ENCODE peak calls at places on chromosomes 3 and 15, in nine cellular contexts. E, O, Y, T, V, P, S, A and N are unnamed samples.
A peak's percentile ranks its signal among the peaks of the same experiment; 100 is the strongest.

GRCh38 chr3:35946121-35946856 is 307.0 kb downstream of the ARPP21 start:
- DNase-seq in E (peak; percentile 44), O (peak; percentile 59), Y (no peak), T (peak; percentile 62), V (no peak), P (no peak), S (no peak), A (peak; percentile 23), N (no peak)

GRCh38 chr15:89381888-89382287 is 47.3 kb upstream of the POLG start:
- DNase-seq in E (no peak), O (no peak), Y (no peak), T (no peak), V (no peak), P (no peak), S (no peak), A (no peak), N (no peak)

GRCh38 chr3:38006031-38006430 is 15.4 kb downstream of the VILL start:
- DNase-seq in E (no peak), O (no peak), Y (no peak), T (no peak), V (no peak), P (no peak), S (no peak), A (no peak), N (no peak)

GRCh38 chr3:196122021-196122687 is 40.3 kb upstream of the TFRC start:
- DNase-seq in E (no peak), O (peak; percentile 32), Y (no peak), T (no peak), V (no peak), P (no peak), S (no peak), A (no peak), N (no peak)

GRCh38 chr3:50352762-50353161 is 2.1 kb downstream of the CYB561D2 start:
- DNase-seq in E (peak; percentile 38), O (peak; percentile 44), Y (no peak), T (no peak), V (no peak), P (no peak), S (no peak), A (no peak), N (no peak)

GRCh38 chr3:15460891-15461524 is 33.6 kb downstream of the EAF1 start:
- DNase-seq in E (no peak), O (no peak), Y (no peak), T (no peak), V (no peak), P (no peak), S (no peak), A (no peak), N (no peak)

GRCh38 chr3:50652709-50653108 is 22.0 kb upstream of the DOCK3 start:
- DNase-seq in E (peak; percentile 39), O (peak; percentile 8), Y (no peak), T (no peak), V (peak; percentile 36), P (peak; percentile 27), S (no peak), A (no peak), N (no peak)

GRCh38 chr3:61574854-61575253 is 13.5 kb downstream of the PTPRG start:
- DNase-seq in E (peak; percentile 99), O (peak; percentile 100), Y (no peak), T (peak; percentile 99), V (no peak), P (no peak), S (peak; percentile 98), A (no peak), N (no peak)

GRCh38 chr3:55486857-55487375 is at the start of gene WNT5A:
- DNase-seq in E (peak; percentile 71), O (peak; percentile 62), Y (no peak), T (peak; percentile 53), V (no peak), P (no peak), S (peak; percentile 64), A (no peak), N (no peak)

GRCh38 chr3:17302774-17303173 is 418.0 kb downstream of the PLCL2 start:
- DNase-seq in E (peak; percentile 36), O (peak; percentile 38), Y (no peak), T (peak; percentile 20), V (no peak), P (no peak), S (peak; percentile 64), A (no peak), N (no peak)

GRCh38 chr3:181711325-181712135 is at the start of gene SOX2:
- DNase-seq in E (no peak), O (peak; percentile 42), Y (no peak), T (peak; percentile 94), V (no peak), P (no peak), S (no peak), A (peak; percentile 77), N (peak; percentile 63)

GRCh38 chr15:79522656-79523055 is 90.5 kb downstream of the MINAR1 start:
- DNase-seq in E (no peak), O (peak; percentile 3), Y (no peak), T (no peak), V (no peak), P (no peak), S (no peak), A (no peak), N (no peak)

GRCh38 chr15:28128036-28128435 is 28.9 kb upstream of the OCA2 start:
- DNase-seq in E (no peak), O (no peak), Y (no peak), T (no peak), V (peak; percentile 35), P (no peak), S (peak; percentile 64), A (no peak), N (peak; percentile 78)

GRCh38 chr3:155188036-155188435 is 105.4 kb downstream of the STRIT1 start:
- DNase-seq in E (no peak), O (peak; percentile 3), Y (no peak), T (no peak), V (no peak), P (no peak), S (peak; percentile 68), A (no peak), N (no peak)

GRCh38 chr3:28901029-28901428 is 379.8 kb upstream of the RBMS3 start:
- DNase-seq in E (no peak), O (peak; percentile 72), Y (no peak), T (no peak), V (no peak), P (no peak), S (peak; percentile 80), A (no peak), N (peak; percentile 43)

GRCh38 chr15:72353266-72353665 is 22.5 kb downstream of the HEXA start:
- DNase-seq in E (peak; percentile 39), O (peak; percentile 39), Y (no peak), T (peak; percentile 5), V (no peak), P (no peak), S (no peak), A (no peak), N (no peak)

GRCh38 chr15:48893311-48893710 is 15.4 kb downstream of the EID1 start:
- DNase-seq in E (no peak), O (no peak), Y (no peak), T (no peak), V (no peak), P (no peak), S (no peak), A (no peak), N (no peak)

GRCh38 chr3:179234244-179234643 is 16.7 kb downstream of the KCNMB3 start:
- DNase-seq in E (no peak), O (peak; percentile 49), Y (no peak), T (no peak), V (no peak), P (no peak), S (peak; percentile 7), A (no peak), N (no peak)